ENCODE peak calls at places on chromosomes 16 and 17, in six cellular contexts. L is ovary, H is HepG2, J is stomach, U is A549, K is tibial nerve. I is an unnamed sample. For H3K9me3, the result is how much of the 10 kb centered on the place peaks cover.

GRCh38 chr16:87326151-87326571 is 9.0 kb upstream of the C16orf95 start:
- DNase-seq in J (no peak), U (no peak), K (no peak), H (no peak), L (no peak), I (no peak)

GRCh38 chr17:61574542-61575351 is 16.3 kb downstream of the NACA2 start:
- DNase-seq in H (peak), J (no peak), K (no peak), U (peak), L (no peak), I (no peak)

GRCh38 chr17:77510133-77510796 is 369.5 kb downstream of the SEC14L1 start:
- DNase-seq in H (no peak), K (no peak), L (no peak), J (no peak), U (no peak), I (no peak)

GRCh38 chr17:74360993-74361612 is 565 bp downstream of the BTBD17 start:
- DNase-seq in U (no peak), K (no peak), J (no peak), H (no peak), L (no peak), I (no peak)

GRCh38 chr16:19898924-19899604 is 14.4 kb upstream of the GPRC5B start:
- DNase-seq in J (peak), L (no peak), U (peak), H (peak), K (peak), I (no peak)

GRCh38 chr16:31258366-31258765 is 1.4 kb upstream of the ITGAM start:
- DNase-seq in K (no peak), U (no peak), L (no peak), H (no peak), J (no peak), I (no peak)

GRCh38 chr16:67277999-67278772 is 1.1 kb upstream of the PLEKHG4 start:
- DNase-seq in L (peak), J (no peak), H (peak), K (no peak), U (no peak), I (no peak)

GRCh38 chr17:40330850-40331470 is 22.0 kb downstream of the RARA start:
- DNase-seq in K (no peak), U (no peak), J (no peak), H (no peak), L (no peak), I (no peak)

GRCh38 chr16:57593990-57594389 is 34.4 kb upstream of the ADGRG1 start:
- DNase-seq in K (no peak), L (no peak), H (no peak), U (no peak), J (no peak), I (no peak)

GRCh38 chr17:66214893-66215528 is 14.2 kb downstream of the APOH start:
- DNase-seq in K (no peak), U (no peak), L (no peak), J (no peak), H (no peak), I (no peak)

DNA sequence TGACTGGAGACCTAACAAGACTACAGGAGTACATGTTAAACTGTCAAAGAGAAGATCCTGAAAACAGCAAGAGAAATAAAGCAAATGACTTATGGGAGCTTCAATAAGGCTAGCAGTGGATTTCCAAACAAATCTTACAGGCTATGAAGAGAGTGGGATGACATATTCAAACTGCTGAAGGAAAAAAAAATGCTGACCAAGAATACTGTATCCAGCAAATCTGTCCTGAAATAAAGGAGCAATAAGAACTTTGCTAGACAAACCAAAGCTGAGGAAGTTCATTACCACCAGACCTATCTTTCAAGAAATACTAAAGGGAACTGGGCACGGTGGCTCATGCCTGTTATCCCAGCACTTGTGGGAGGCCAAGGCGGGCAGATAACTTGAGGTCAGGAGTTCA is 28.6 kb downstream of the ZFP1 start:
- DNase-seq in L (no peak), J (no peak), H (no peak), U (no peak), K (no peak), I (no peak)
- H3K9me3 ChIP-seq in L (under half), J (half or more), H (under half), U (half or more), K (under half), I (under half)

DNA sequence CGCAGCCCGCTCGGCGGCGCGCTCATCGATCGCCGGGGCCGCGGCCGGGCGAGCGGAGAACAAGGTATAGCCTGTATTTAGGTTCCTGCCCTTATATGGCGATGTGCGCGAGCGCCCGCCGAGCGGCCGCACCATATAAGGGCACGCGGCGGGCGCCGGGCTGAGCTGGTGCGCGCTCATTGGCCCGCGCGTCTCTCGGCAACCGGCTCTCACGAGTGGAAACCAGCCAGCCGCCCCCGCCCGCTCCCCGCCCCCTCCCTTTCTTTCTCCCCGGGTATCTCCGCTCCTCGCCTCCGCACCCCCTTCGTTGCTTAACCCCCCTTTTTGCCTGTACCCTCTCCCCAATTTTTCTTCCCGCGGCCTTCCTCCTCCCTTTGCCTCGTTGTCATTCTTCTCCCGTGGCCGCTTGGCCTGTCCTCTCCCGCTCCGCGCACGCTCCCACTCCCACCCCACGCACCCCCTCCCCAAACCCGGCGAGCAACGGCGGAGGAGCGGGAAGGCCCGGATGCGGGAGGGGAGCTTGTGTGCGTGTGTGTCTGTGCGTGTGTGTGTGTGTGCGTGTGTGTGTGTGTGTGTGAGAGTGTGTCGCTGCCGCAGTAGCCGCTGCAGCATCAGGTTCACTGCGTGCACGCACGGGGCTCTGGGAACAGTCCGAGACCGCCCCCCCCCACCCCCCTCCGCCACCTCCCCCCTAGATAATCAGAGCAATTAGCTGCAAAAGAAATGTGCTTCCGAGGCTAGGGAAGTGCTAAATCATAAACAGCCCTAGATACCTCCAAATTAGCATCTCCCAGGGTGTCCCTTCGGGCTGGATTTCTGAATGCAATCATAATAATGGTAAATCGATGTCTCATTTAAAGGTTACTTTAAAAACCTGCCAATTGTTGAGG is 13.5 kb upstream of the CBX8 start:
- DNase-seq in H (peak), J (peak), K (no peak), L (peak), U (peak), I (no peak)
- TF ChIP-seq EP300 in H (no peak), J (no peak), K (no peak), L (no peak), U (no peak), I (no peak)

GRCh38 chr17:19678581-19679418 is 30.2 kb downstream of the ALDH3A2 start:
- DNase-seq in K (no peak), U (no peak), H (no peak), L (no peak), J (no peak), I (no peak)
- H3K9me3 ChIP-seq in K (under half), U (under half), H (under half), L (under half), J (under half), I (under half)

DNA sequence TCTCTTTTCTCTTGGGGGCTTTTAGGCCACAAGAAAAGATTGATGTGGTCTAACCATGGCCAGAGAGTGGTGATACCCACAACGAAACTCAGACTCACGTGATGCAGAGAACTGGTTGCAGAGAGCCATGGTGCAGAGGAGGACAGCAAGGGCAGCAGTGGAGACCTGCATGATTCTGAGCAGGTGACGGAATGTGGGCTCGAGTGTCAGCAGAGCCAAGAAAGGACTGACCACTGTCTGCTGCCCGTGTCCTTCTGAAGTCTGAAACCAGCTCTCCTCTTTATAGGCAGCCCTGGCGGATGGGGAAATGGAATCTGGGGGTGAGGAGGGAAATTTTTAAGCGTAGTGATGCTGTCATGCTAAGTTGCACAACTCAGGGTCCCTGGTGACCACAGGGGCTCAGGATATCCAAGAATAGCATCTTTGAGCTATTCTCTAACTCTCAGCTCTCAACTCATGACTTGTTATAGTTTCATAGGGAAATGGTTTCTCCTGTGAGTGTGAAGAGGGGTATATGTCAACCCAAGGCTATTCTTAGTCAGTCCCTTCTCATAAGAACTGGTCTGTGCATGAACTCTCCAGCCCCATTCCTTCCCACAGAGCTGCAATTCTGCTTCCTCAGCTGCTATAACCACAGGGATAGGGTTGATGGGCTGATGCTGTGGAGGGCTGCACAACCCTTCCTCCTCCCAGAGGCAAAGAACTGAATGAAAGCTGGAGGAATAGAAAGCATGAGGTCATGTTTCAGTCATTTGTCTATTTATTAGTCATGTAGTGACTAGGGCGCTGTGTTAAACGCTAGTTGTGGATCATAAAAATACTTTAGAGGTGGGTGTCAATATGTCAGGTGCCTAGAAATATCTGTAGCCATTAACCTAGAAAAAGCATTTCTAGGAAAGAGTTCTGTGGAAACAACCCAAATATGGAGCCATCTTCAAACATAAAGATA is at the start of gene CCL3:
- DNase-seq in U (no peak), H (no peak), J (no peak), K (peak), L (no peak), I (no peak)
- TF ChIP-seq EP300 in U (no peak), H (no peak), J (no peak), K (no peak), L (no peak), I (no peak)

GRCh38 chr17:83182620-83183063 is 103.2 kb downstream of the METRNL start:
- DNase-seq in H (no peak), K (peak), J (no peak), U (no peak), L (no peak), I (peak)
- H3K9me3 ChIP-seq in H (under half), K (under half), J (under half), U (under half), L (under half), I (under half)

DNA sequence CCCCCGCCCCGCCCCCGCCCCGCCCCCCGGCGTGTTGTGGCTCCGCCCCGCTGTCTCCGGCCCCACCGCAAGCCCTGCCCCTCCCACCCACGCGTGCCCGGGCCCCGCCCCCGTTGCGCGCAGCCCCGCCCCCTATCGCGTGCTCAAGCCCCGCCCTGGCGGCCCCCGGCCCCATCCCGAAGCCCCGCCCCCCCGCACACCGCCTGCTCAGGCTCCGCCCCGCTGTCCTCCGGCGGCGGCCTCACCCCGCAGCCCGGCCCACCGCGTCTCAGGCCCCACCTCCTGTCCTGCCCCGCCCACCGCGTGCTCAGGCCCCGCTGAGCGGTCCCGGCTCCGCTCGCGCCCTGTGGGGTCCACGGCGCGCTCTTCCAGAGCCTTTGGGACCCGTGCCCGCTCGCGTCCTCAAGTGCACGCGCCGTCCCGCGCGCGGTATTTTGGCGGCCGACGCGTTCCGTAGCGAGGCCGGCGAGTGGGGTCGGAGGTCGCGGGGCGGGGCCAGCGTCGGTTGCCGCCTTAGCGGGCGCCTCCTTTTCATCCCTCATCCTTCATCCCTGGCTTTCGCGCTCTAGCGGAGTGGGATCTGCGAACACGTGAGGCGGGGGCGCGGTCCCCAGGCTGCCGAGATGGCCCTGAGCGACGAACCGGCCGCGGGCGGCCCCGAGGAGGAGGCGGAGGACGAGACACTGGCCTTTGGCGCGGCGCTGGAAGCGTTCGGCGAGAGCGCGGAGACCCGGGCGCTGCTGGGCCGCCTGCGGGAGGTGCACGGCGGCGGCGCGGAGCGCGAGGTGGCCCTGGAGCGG is at the start of gene TBCD:
- DNase-seq in J (peak), K (peak), L (peak), U (peak), H (peak), I (peak)
- TF ChIP-seq EP300 in J (no peak), K (peak), L (peak), U (no peak), H (peak), I (no peak)

DNA sequence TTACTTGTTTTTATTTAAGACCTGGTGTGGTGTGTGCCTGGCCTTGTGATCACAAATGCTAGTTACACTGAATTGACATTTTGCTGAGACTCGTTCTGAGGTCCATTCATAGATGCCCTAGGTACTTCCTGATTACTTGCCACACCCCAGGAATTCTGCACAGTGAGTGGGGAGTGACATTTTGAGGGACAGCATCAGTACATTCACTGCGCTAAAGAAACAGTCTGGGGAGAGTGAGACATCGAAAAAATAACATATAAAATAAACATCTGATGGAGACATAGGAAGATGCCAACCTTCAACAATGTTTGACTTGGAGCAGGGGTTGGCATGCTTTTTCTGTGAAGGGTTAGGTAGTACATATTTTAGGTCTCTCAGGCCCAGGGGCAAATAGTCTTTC is 30.4 kb downstream of the ABCC1 start:
- DNase-seq in J (no peak), H (no peak), U (no peak), K (no peak), L (no peak), I (no peak)
- H3K9me3 ChIP-seq in J (under half), H (under half), U (under half), K (under half), L (under half), I (under half)

GRCh38 chr17:78731904-78732303 is 50.2 kb downstream of the CYTH1 start:
- DNase-seq in K (no peak), J (no peak), U (no peak), H (no peak), L (no peak), I (no peak)

GRCh38 chr17:78737332-78737731 is 44.7 kb downstream of the CYTH1 start:
- DNase-seq in K (no peak), L (no peak), U (peak), J (no peak), H (no peak), I (no peak)

GRCh38 chr17:78736526-78737079 is 45.5 kb downstream of the CYTH1 start:
- DNase-seq in K (peak), J (peak), U (peak), H (no peak), L (no peak), I (no peak)

GRCh38 chr17:78735832-78736525 is 46.1 kb downstream of the CYTH1 start:
- DNase-seq in L (no peak), K (no peak), U (peak), J (no peak), H (peak), I (no peak)

DNA sequence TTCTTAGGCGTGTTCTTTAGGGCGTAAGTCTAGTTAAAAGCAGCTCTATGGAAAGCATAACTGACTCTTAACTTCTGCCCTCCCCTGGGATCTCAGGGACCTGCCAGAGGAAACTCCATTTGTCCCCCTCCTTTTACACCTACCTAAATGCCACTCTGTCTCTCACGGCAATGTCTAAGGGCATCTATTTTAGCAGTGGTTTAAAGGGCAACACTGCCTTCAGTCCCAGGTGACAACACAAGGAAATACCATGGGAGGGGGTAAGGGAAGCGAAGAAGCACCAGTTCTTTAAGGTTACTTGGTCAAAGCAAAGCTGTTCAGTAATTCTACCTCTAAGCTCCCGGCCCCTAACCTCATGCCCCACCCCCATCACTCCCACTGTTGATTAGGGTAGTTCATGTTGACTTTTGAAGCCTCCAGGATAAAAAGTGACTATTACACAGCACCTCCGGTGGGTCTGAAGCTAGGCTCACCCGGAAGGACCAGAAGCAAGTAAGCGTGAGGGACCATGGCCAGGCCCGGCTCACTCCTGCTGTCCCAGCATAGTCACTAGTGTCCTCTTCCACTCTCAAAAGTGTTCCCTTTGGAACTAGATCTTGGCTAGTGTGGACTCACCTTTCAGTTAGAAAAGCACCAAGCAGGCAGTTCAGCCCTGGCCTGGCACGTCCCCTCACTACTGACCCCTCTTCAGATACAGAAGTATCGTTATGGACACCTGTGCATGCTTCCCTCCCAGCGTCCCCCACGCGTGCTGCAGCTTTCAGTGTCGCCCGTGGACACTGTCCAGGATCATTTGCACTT is 47.0 kb downstream of the CYTH1 start:
- DNase-seq in H (peak), K (no peak), J (no peak), L (no peak), U (no peak), I (no peak)
- TF ChIP-seq EP300 in H (no peak), K (no peak), J (no peak), L (no peak), U (no peak), I (no peak)

DNA sequence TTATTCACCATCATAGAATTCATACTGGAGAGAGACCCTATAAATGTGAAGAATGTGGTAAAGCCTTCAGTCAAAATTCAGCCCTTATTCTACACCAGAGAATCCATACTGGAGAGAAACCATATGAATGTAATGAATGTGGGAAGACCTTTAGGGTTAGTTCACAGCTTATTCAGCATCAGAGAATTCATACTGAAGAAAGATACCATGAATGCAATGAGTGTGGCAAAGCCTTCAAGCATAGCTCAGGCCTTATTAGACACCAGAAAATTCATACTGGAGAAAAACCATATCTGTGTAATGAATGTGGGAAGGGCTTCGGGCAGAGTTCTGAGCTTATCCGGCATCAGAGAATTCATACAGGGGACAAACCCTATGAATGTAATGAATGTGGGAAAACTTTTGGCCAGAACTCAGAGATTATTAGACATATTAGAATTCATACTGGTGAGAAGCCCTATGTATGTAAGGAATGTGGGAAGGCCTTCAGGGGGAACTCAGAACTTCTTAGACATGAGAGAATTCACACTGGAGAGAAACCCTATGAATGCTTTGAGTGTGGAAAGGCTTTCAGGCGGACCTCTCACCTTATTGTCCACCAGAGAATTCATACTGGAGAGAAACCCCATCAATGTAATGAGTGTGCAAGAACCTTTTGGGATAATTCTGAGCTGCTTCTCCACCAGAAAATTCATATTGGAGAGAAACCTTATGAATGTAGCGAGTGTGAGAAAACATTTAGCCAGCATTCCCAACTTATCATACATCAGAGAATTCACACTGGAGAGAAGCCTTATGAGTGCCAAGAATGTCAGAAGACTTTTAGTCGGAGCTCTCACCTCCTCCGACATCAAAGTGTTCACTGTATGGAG is 14.1 kb downstream of the ZFP3 start:
- DNase-seq in J (no peak), U (no peak), L (no peak), K (no peak), H (no peak), I (no peak)
- H3K9me3 ChIP-seq in J (half or more), U (half or more), L (under half), K (under half), H (half or more), I (half or more)

GRCh38 chr16:59236804-59237463 is 502.8 kb upstream of the GOT2 start:
- DNase-seq in J (no peak), U (no peak), L (no peak), H (no peak), K (no peak), I (no peak)
- TF ChIP-seq EP300 in J (no peak), U (no peak), L (no peak), H (no peak), K (no peak), I (no peak)

I was measured in esophagus muscularis mucosa.